ENCODE peak calls at places on chromosome 2, in nine cellular contexts. Q is head of caudate nucleus; L is stimulated activated CD4-positive, alpha-beta T cell treated with anti-CD3 and anti-CD28 coated beads, Interleukin-2, amount 100 ng/mL, for 48 hours; N is mucosa of descending colon; G is right cardiac atrium; F is osteocyte; D is left colon; K is GM13977; Y is GM12891. O is an unnamed sample.

GRCh38 chr2:181655519-181655918 is 1.4 kb downstream of the CERKL start:
- DNase-seq in Q (no peak), L (no peak), N (no peak), G (no peak), F (no peak), D (no peak), K (no peak), Y (no peak), O (no peak)

GRCh38 chr2:168998609-168999211 is 32.4 kb downstream of the ABCB11 start:
- DNase-seq in Q (no peak), L (no peak), N (no peak), G (no peak), F (no peak), D (no peak), K (no peak), Y (no peak), O (no peak)

GRCh38 chr2:27992787-27993747 is 102.5 kb downstream of the BABAM2 start:
- DNase-seq in Q (no peak), L (no peak), N (no peak), G (no peak), F (no peak), D (no peak), K (no peak), Y (no peak), O (no peak)

GRCh38 chr2:164151518-164151917 is 415.7 kb upstream of the FIGN start:
- DNase-seq in Q (no peak), L (no peak), N (no peak), G (peak), F (no peak), D (no peak), K (no peak), Y (no peak), O (no peak)

GRCh38 chr2:241314933-241315182 is 614 bp downstream of the HDLBP start:
- DNase-seq in Q (no peak), L (no peak), N (no peak), G (no peak), F (no peak), D (no peak), K (no peak), Y (no peak), O (no peak)

GRCh38 chr2:112053917-112054846 is 887 bp upstream of the TMEM87B start:
- DNase-seq in Q (peak), L (peak), N (peak), G (peak), F (peak), D (peak), K (peak), Y (peak), O (peak)

GRCh38 chr2:58289029-58289428 is 47.9 kb upstream of the FANCL start:
- DNase-seq in Q (no peak), L (no peak), N (no peak), G (no peak), F (no peak), D (no peak), K (no peak), Y (no peak), O (no peak)

GRCh38 chr2:80506563-80506962 is 202.0 kb upstream of the LRRTM1 start:
- DNase-seq in Q (no peak), L (no peak), N (no peak), G (no peak), F (no peak), D (no peak), K (no peak), Y (no peak), O (no peak)

GRCh38 chr2:236531991-236532390 is 37.6 kb upstream of the ACKR3 start:
- DNase-seq in Q (no peak), L (no peak), N (no peak), G (no peak), F (no peak), D (no peak), K (no peak), Y (no peak), O (no peak)

GRCh38 chr2:91442246-91442905 is 2750.9 kb downstream of the RPIA start:
- DNase-seq in Q (no peak), L (no peak), N (peak), G (peak), F (peak), D (no peak), K (peak), Y (peak), O (no peak)

GRCh38 chr2:20291106-20291564 is 59.5 kb downstream of the PUM2 start:
- DNase-seq in Q (peak), L (no peak), N (no peak), G (no peak), F (no peak), D (peak), K (peak), Y (peak), O (peak)

GRCh38 chr2:158456309-158457066 is at the start of the genes CCDC148 and PKP4:
- DNase-seq in Q (peak), L (peak), N (peak), G (peak), F (peak), D (peak), K (peak), Y (peak), O (peak)

GRCh38 chr2:191001032-191001431 is 12.9 kb downstream of the STAT1 start:
- DNase-seq in Q (no peak), L (no peak), N (no peak), G (no peak), F (no peak), D (no peak), K (no peak), Y (no peak), O (no peak)

GRCh38 chr2:134843968-134844367 is 5.6 kb downstream of the ACMSD start:
- DNase-seq in Q (no peak), L (no peak), N (no peak), G (no peak), F (no peak), D (no peak), K (no peak), Y (no peak), O (no peak)

GRCh38 chr2:120398051-120398960 is 52.4 kb downstream of the INHBB start:
- DNase-seq in Q (no peak), L (no peak), N (no peak), G (no peak), F (no peak), D (no peak), K (no peak), Y (no peak), O (no peak)

GRCh38 chr2:142495141-142495540 is 364.3 kb upstream of the LRP1B start:
- DNase-seq in Q (no peak), L (no peak), N (no peak), G (no peak), F (no peak), D (no peak), K (no peak), Y (no peak), O (no peak)

GRCh38 chr2:103365071-103365470 is 603.2 kb downstream of the TMEM182 start:
- DNase-seq in Q (no peak), L (no peak), N (no peak), G (no peak), F (no peak), D (no peak), K (no peak), Y (no peak), O (no peak)

GRCh38 chr2:167783266-167784070 is 463.9 kb downstream of the STK39 start:
- DNase-seq in Q (peak), L (no peak), N (no peak), G (no peak), F (no peak), D (no peak), K (no peak), Y (no peak), O (no peak)

GRCh38 chr2:152336854-152337510 is 2.0 kb downstream of the FMNL2 start:
- DNase-seq in Q (peak), L (no peak), N (no peak), G (peak), F (no peak), D (peak), K (no peak), Y (no peak), O (no peak)

GRCh38 chr2:113218283-113219091 is 44.7 kb downstream of the PSD4 start:
- DNase-seq in Q (no peak), L (no peak), N (peak), G (no peak), F (no peak), D (peak), K (no peak), Y (no peak), O (no peak)

GRCh38 chr2:392181-392920 is 104.5 kb upstream of the ALKAL2 start:
- DNase-seq in Q (no peak), L (no peak), N (no peak), G (no peak), F (peak), D (no peak), K (no peak), Y (no peak), O (no peak)

GRCh38 chr2:181892795-181893435 is 1.4 kb downstream of the ITPRID2 start:
- DNase-seq in Q (no peak), L (no peak), N (no peak), G (no peak), F (no peak), D (no peak), K (no peak), Y (no peak), O (no peak)

GRCh38 chr2:136141510-136142154 is 23.7 kb upstream of the CXCR4 start:
- DNase-seq in Q (no peak), L (no peak), N (no peak), G (no peak), F (no peak), D (no peak), K (no peak), Y (no peak), O (no peak)

GRCh38 chr2:70010222-70011111 is 49.0 kb upstream of the ASPRV1 start:
- DNase-seq in Q (no peak), L (no peak), N (peak), G (no peak), F (no peak), D (peak), K (no peak), Y (peak), O (no peak)

GRCh38 chr2:168157926-168158325 is 89.5 kb downstream of the STK39 start:
- DNase-seq in Q (no peak), L (no peak), N (no peak), G (no peak), F (no peak), D (no peak), K (no peak), Y (no peak), O (no peak)

GRCh38 chr2:63737085-63737701 is 104.5 kb upstream of the UGP2 start:
- DNase-seq in Q (no peak), L (no peak), N (no peak), G (no peak), F (no peak), D (no peak), K (no peak), Y (no peak), O (no peak)

GRCh38 chr2:202609381-202610145 is 25.2 kb upstream of the FAM117B start:
- DNase-seq in Q (no peak), L (no peak), N (no peak), G (no peak), F (no peak), D (no peak), K (peak), Y (no peak), O (peak)

GRCh38 chr2:198630384-198630783 is 826.0 kb downstream of the PLCL1 start:
- DNase-seq in Q (no peak), L (no peak), N (no peak), G (no peak), F (no peak), D (no peak), K (no peak), Y (no peak), O (no peak)

GRCh38 chr2:101802329-101802728 is 104.8 kb downstream of the MAP4K4 start:
- DNase-seq in Q (no peak), L (no peak), N (peak), G (no peak), F (no peak), D (peak), K (no peak), Y (no peak), O (no peak)

GRCh38 chr2:239337877-239338484 is 62.8 kb downstream of the HDAC4 start:
- DNase-seq in Q (no peak), L (no peak), N (no peak), G (no peak), F (peak), D (peak), K (no peak), Y (no peak), O (no peak)

GRCh38 chr2:121790276-121790956 is 35.0 kb downstream of the TSN start:
- DNase-seq in Q (no peak), L (no peak), N (no peak), G (no peak), F (no peak), D (no peak), K (no peak), Y (no peak), O (no peak)

GRCh38 chr2:37670378-37671012 is 947 bp downstream of the CDC42EP3 start:
- DNase-seq in Q (peak), L (no peak), N (no peak), G (peak), F (no peak), D (no peak), K (no peak), Y (no peak), O (no peak)

GRCh38 chr2:196487426-196487825 is 152.1 kb upstream of the CCDC150 start:
- DNase-seq in Q (no peak), L (no peak), N (no peak), G (no peak), F (no peak), D (no peak), K (no peak), Y (no peak), O (no peak)

GRCh38 chr2:172558372-172558771 is 2.5 kb downstream of the PDK1 start:
- DNase-seq in Q (no peak), L (no peak), N (no peak), G (no peak), F (no peak), D (no peak), K (no peak), Y (no peak), O (no peak)

GRCh38 chr2:23436346-23437099 is 51.5 kb downstream of the KLHL29 start:
- DNase-seq in Q (peak), L (peak), N (no peak), G (no peak), F (peak), D (no peak), K (no peak), Y (no peak), O (peak)

GRCh38 chr2:64404002-64404731 is 49.8 kb upstream of the LGALSL start:
- DNase-seq in Q (peak), L (no peak), N (peak), G (peak), F (peak), D (peak), K (no peak), Y (no peak), O (no peak)

GRCh38 chr2:70939001-70939846 is 3.5 kb downstream of the ATP6V1B1 start:
- DNase-seq in Q (no peak), L (no peak), N (no peak), G (no peak), F (peak), D (no peak), K (no peak), Y (no peak), O (no peak)

O was measured in activated naive CD4-positive, alpha-beta T cell treated with anti-CD3 and anti-CD28 coated beads for 36 hours.